ENCODE peak calls at places on chromosomes 4 and X, in seven cellular contexts. One of them, this sample, is unnamed.

GRCh38 chrX:108664701-108665100 is 71.7 kb downstream of the IRS4 start:
- DNase-seq in IMR-90: no peak
- DNase-seq in mesothelial cell of epicardium: no peak
- DNase-seq in GM12865: no peak
- DNase-seq in activated B cell treated with CpG ODN at 0.5 μM for 24 hours: no peak
- DNase-seq in omental fat pad: no peak
- DNase-seq in lung: no peak
- DNase-seq in this sample: no peak

GRCh38 chr4:168723020-168723419 is 226.2 kb downstream of the PALLD start:
- DNase-seq in IMR-90: peak
- DNase-seq in mesothelial cell of epicardium: no peak
- DNase-seq in GM12865: no peak
- DNase-seq in activated B cell treated with CpG ODN at 0.5 μM for 24 hours: no peak
- DNase-seq in omental fat pad: no peak
- DNase-seq in lung: no peak
- DNase-seq in this sample: no peak

GRCh38 chr4:118018381-118018780 is 15.9 kb upstream of the NDST3 start:
- DNase-seq in IMR-90: no peak
- DNase-seq in mesothelial cell of epicardium: no peak
- DNase-seq in GM12865: no peak
- DNase-seq in activated B cell treated with CpG ODN at 0.5 μM for 24 hours: no peak
- DNase-seq in omental fat pad: no peak
- DNase-seq in lung: no peak
- DNase-seq in this sample: no peak

GRCh38 chr4:158446106-158446505 is 75.6 kb upstream of the RXFP1 start:
- DNase-seq in IMR-90: peak
- DNase-seq in mesothelial cell of epicardium: no peak
- DNase-seq in GM12865: no peak
- DNase-seq in activated B cell treated with CpG ODN at 0.5 μM for 24 hours: no peak
- DNase-seq in omental fat pad: no peak
- DNase-seq in lung: no peak
- DNase-seq in this sample: no peak

GRCh38 chr4:8323947-8324555 is 54.5 kb downstream of the HTRA3 start:
- DNase-seq in IMR-90: peak
- DNase-seq in mesothelial cell of epicardium: peak
- DNase-seq in GM12865: no peak
- DNase-seq in activated B cell treated with CpG ODN at 0.5 μM for 24 hours: no peak
- DNase-seq in omental fat pad: no peak
- DNase-seq in lung: no peak
- DNase-seq in this sample: no peak

GRCh38 chrX:9235722-9236121 is 201.8 kb upstream of the FAM9B start:
- DNase-seq in IMR-90: no peak
- DNase-seq in mesothelial cell of epicardium: no peak
- DNase-seq in GM12865: no peak
- DNase-seq in activated B cell treated with CpG ODN at 0.5 μM for 24 hours: no peak
- DNase-seq in omental fat pad: no peak
- DNase-seq in lung: no peak
- DNase-seq in this sample: no peak

GRCh38 chrX:129980540-129981206 is 1.8 kb upstream of the BCORL1 start:
- DNase-seq in IMR-90: no peak
- DNase-seq in mesothelial cell of epicardium: peak
- DNase-seq in GM12865: peak
- DNase-seq in activated B cell treated with CpG ODN at 0.5 μM for 24 hours: peak
- DNase-seq in omental fat pad: no peak
- DNase-seq in lung: peak
- DNase-seq in this sample: no peak

GRCh38 chr4:158327525-158327924 is 117.2 kb downstream of the TMEM144 start:
- DNase-seq in IMR-90: no peak
- DNase-seq in mesothelial cell of epicardium: no peak
- DNase-seq in GM12865: no peak
- DNase-seq in activated B cell treated with CpG ODN at 0.5 μM for 24 hours: no peak
- DNase-seq in omental fat pad: no peak
- DNase-seq in lung: no peak
- DNase-seq in this sample: no peak

GRCh38 chr4:122065149-122065548 is 87.0 kb upstream of the BLTP1 start:
- DNase-seq in IMR-90: no peak
- DNase-seq in mesothelial cell of epicardium: no peak
- DNase-seq in GM12865: no peak
- DNase-seq in activated B cell treated with CpG ODN at 0.5 μM for 24 hours: no peak
- DNase-seq in omental fat pad: no peak
- DNase-seq in lung: no peak
- DNase-seq in this sample: no peak

GRCh38 chr4:168480991-168481588 is 798 bp upstream of the DDX60L start:
- DNase-seq in IMR-90: peak
- DNase-seq in mesothelial cell of epicardium: no peak
- DNase-seq in GM12865: peak
- DNase-seq in activated B cell treated with CpG ODN at 0.5 μM for 24 hours: no peak
- DNase-seq in omental fat pad: no peak
- DNase-seq in lung: no peak
- DNase-seq in this sample: no peak

GRCh38 chr4:125838924-125839323 is 524.2 kb downstream of the FAT4 start:
- DNase-seq in IMR-90: peak
- DNase-seq in mesothelial cell of epicardium: no peak
- DNase-seq in GM12865: no peak
- DNase-seq in activated B cell treated with CpG ODN at 0.5 μM for 24 hours: no peak
- DNase-seq in omental fat pad: no peak
- DNase-seq in lung: no peak
- DNase-seq in this sample: no peak

GRCh38 chr4:152510349-152511147 is 25.3 kb downstream of the FBXW7 start:
- DNase-seq in IMR-90: no peak
- DNase-seq in mesothelial cell of epicardium: no peak
- DNase-seq in GM12865: peak
- DNase-seq in activated B cell treated with CpG ODN at 0.5 μM for 24 hours: no peak
- DNase-seq in omental fat pad: no peak
- DNase-seq in lung: no peak
- DNase-seq in this sample: no peak

GRCh38 chrX:20322887-20323286 is 56.2 kb upstream of the RPS6KA3 start:
- DNase-seq in IMR-90: no peak
- DNase-seq in mesothelial cell of epicardium: no peak
- DNase-seq in GM12865: no peak
- DNase-seq in activated B cell treated with CpG ODN at 0.5 μM for 24 hours: no peak
- DNase-seq in omental fat pad: no peak
- DNase-seq in lung: no peak
- DNase-seq in this sample: no peak

GRCh38 chr4:184279496-184280082 is 61.9 kb upstream of the ENPP6 start:
- DNase-seq in IMR-90: no peak
- DNase-seq in mesothelial cell of epicardium: no peak
- DNase-seq in GM12865: no peak
- DNase-seq in activated B cell treated with CpG ODN at 0.5 μM for 24 hours: no peak
- DNase-seq in omental fat pad: no peak
- DNase-seq in lung: no peak
- DNase-seq in this sample: no peak

GRCh38 chrX:119685225-119686066 is 7.5 kb downstream of the SEPTIN6 start:
- DNase-seq in IMR-90: no peak
- DNase-seq in mesothelial cell of epicardium: no peak
- DNase-seq in GM12865: peak
- DNase-seq in activated B cell treated with CpG ODN at 0.5 μM for 24 hours: no peak
- DNase-seq in omental fat pad: no peak
- DNase-seq in lung: no peak
- DNase-seq in this sample: no peak

GRCh38 chr4:89616382-89616781 is 220.6 kb downstream of the SNCA start:
- DNase-seq in IMR-90: no peak
- DNase-seq in mesothelial cell of epicardium: no peak
- DNase-seq in GM12865: no peak
- DNase-seq in activated B cell treated with CpG ODN at 0.5 μM for 24 hours: no peak
- DNase-seq in omental fat pad: no peak
- DNase-seq in lung: no peak
- DNase-seq in this sample: no peak
- TF ChIP-seq CTCF in IMR-90: no peak
- TF ChIP-seq CTCF in mesothelial cell of epicardium: no peak
- TF ChIP-seq CTCF in GM12865: no peak
- TF ChIP-seq CTCF in activated B cell treated with CpG ODN at 0.5 μM for 24 hours: no peak
- TF ChIP-seq CTCF in omental fat pad: no peak
- TF ChIP-seq CTCF in lung: no peak
- TF ChIP-seq CTCF in this sample: no peak

DNA sequence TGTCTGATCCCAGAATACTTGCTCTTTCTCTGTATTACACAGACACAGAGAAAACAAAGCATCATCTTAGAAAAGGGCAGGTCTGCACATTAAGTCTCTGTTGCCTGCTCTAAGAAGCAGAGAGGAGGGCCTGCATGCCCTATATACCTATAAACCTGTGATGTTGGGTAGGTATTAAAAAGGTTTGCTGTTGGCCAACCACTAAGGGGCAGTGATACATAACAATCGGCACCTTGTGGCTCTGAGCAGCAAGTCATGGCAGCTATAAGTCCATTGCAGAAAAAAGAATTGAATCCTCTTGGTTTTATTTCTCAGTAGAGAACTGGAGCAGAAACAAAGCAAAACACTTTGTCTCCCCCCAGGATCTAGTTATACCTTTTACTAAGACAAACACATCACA is 1364.4 kb downstream of the STIM2 start:
- DNase-seq in IMR-90: peak
- DNase-seq in mesothelial cell of epicardium: no peak
- DNase-seq in GM12865: no peak
- DNase-seq in activated B cell treated with CpG ODN at 0.5 μM for 24 hours: no peak
- DNase-seq in omental fat pad: no peak
- DNase-seq in lung: no peak
- DNase-seq in this sample: no peak
- TF ChIP-seq CTCF in IMR-90: peak
- TF ChIP-seq CTCF in mesothelial cell of epicardium: no peak
- TF ChIP-seq CTCF in GM12865: no peak
- TF ChIP-seq CTCF in activated B cell treated with CpG ODN at 0.5 μM for 24 hours: no peak
- TF ChIP-seq CTCF in omental fat pad: no peak
- TF ChIP-seq CTCF in lung: no peak
- TF ChIP-seq CTCF in this sample: peak

DNA sequence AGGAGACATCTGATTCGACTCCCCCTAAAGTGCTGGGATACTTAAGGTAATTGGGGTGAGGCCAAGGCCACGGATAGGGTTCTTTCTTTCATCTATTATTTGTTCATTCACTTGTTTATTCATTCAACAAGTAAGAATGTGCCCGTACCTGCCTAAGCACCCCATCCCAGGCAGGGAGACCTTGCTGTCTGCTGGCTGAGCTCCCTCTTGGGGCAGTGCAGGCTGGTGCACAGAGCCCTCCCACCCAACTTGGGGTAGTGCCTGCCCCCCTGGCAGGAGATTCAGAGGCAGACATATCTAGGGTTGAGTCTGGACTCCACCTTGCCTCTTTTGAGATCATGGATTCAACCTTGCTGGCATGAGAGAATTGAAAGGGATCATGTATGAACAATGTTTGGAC is 95.7 kb downstream of the DRD5 start:
- DNase-seq in IMR-90: no peak
- DNase-seq in mesothelial cell of epicardium: no peak
- DNase-seq in GM12865: no peak
- DNase-seq in activated B cell treated with CpG ODN at 0.5 μM for 24 hours: no peak
- DNase-seq in omental fat pad: no peak
- DNase-seq in lung: no peak
- DNase-seq in this sample: no peak
- TF ChIP-seq CTCF in IMR-90: no peak
- TF ChIP-seq CTCF in mesothelial cell of epicardium: no peak
- TF ChIP-seq CTCF in GM12865: no peak
- TF ChIP-seq CTCF in activated B cell treated with CpG ODN at 0.5 μM for 24 hours: no peak
- TF ChIP-seq CTCF in omental fat pad: no peak
- TF ChIP-seq CTCF in lung: no peak
- TF ChIP-seq CTCF in this sample: no peak

DNA sequence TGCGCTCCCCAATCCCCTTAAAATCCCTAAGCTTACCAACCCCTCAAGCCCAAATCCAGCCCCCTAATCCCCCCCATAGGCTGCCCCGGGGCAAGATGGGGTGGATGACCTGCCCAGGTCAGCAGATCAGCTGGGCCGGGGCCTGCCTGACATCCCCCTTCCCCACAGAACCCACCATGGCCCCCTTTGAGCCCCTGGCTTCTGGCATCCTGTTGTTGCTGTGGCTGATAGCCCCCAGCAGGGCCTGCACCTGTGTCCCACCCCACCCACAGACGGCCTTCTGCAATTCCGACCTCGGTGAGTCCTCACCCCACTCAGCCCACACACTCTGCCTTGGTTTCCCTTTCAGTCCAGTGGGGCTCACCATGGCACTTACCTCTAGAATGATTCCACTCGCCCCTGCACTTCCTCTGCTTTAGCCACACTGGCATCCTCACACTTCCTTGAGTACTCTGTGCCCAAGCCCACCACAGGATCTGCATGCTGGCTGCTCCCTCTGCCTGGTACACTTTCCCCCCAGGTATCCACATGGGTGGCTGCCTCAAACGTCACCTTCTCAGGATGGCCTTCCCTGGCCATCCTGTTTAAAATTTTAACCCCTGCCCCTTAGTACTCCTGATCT is 1.1 kb downstream of the TIMP1 start:
- DNase-seq in IMR-90: no peak
- DNase-seq in mesothelial cell of epicardium: no peak
- DNase-seq in GM12865: no peak
- DNase-seq in activated B cell treated with CpG ODN at 0.5 μM for 24 hours: no peak
- DNase-seq in omental fat pad: no peak
- DNase-seq in lung: peak
- DNase-seq in this sample: no peak
- TF ChIP-seq CTCF in IMR-90: no peak
- TF ChIP-seq CTCF in mesothelial cell of epicardium: no peak
- TF ChIP-seq CTCF in GM12865: no peak
- TF ChIP-seq CTCF in activated B cell treated with CpG ODN at 0.5 μM for 24 hours: no peak
- TF ChIP-seq CTCF in omental fat pad: no peak
- TF ChIP-seq CTCF in lung: no peak
- TF ChIP-seq CTCF in this sample: no peak

GRCh38 chr4:140756292-140757219 is at the start of gene TBC1D9:
- DNase-seq in IMR-90: peak
- DNase-seq in mesothelial cell of epicardium: peak
- DNase-seq in GM12865: peak
- DNase-seq in activated B cell treated with CpG ODN at 0.5 μM for 24 hours: peak
- DNase-seq in omental fat pad: peak
- DNase-seq in lung: peak
- DNase-seq in this sample: no peak
- TF ChIP-seq CTCF in IMR-90: no peak
- TF ChIP-seq CTCF in mesothelial cell of epicardium: no peak
- TF ChIP-seq CTCF in GM12865: no peak
- TF ChIP-seq CTCF in activated B cell treated with CpG ODN at 0.5 μM for 24 hours: no peak
- TF ChIP-seq CTCF in omental fat pad: no peak
- TF ChIP-seq CTCF in lung: no peak
- TF ChIP-seq CTCF in this sample: no peak

GRCh38 chrX:132171478-132171877 is 43.7 kb upstream of the FRMD7 start:
- DNase-seq in IMR-90: peak
- DNase-seq in mesothelial cell of epicardium: no peak
- DNase-seq in GM12865: peak
- DNase-seq in activated B cell treated with CpG ODN at 0.5 μM for 24 hours: no peak
- DNase-seq in omental fat pad: no peak
- DNase-seq in lung: no peak
- DNase-seq in this sample: no peak
- TF ChIP-seq CTCF in IMR-90: peak
- TF ChIP-seq CTCF in mesothelial cell of epicardium: no peak
- TF ChIP-seq CTCF in GM12865: no peak
- TF ChIP-seq CTCF in activated B cell treated with CpG ODN at 0.5 μM for 24 hours: no peak
- TF ChIP-seq CTCF in omental fat pad: no peak
- TF ChIP-seq CTCF in lung: no peak
- TF ChIP-seq CTCF in this sample: no peak

This sample was measured in D721Med.